ENCODE peak calls at places on chromosome 11, in nine cellular contexts. H is lower leg skin, O is fibroblast of villous mesenchyme, R is IMR-90, A is body of pancreas, S is lung, T is fibroblast of pulmonary artery, E is DND-41, B is left lung. M is an unnamed sample.

GRCh38 chr11:71485063-71485399 is 32.0 kb downstream of the NADSYN1 start:
- DNase-seq in H (no peak), O (no peak), R (no peak), A (no peak), S (no peak), T (no peak), E (no peak), B (no peak), M (no peak)

GRCh38 chr11:27596388-27596787 is 89.8 kb upstream of the LIN7C start:
- DNase-seq in H (no peak), O (no peak), R (no peak), A (no peak), S (no peak), T (no peak), E (no peak), B (no peak), M (no peak)

GRCh38 chr11:2196970-2197770 is 25.6 kb upstream of the TH start:
- DNase-seq in H (peak), O (peak), R (peak), A (peak), S (peak), T (peak), E (peak), B (peak), M (peak)

GRCh38 chr11:69320756-69321741 is 27.1 kb downstream of the MYEOV start:
- DNase-seq in H (no peak), O (peak), R (peak), A (no peak), S (no peak), T (no peak), E (no peak), B (no peak), M (peak)

GRCh38 chr11:6991227-6991626 is 28.9 kb downstream of the ZNF214 start:
- DNase-seq in H (no peak), O (no peak), R (no peak), A (no peak), S (no peak), T (no peak), E (no peak), B (peak), M (no peak)

GRCh38 chr11:96337541-96338530 is 5.2 kb downstream of the MAML2 start:
- DNase-seq in H (no peak), O (peak), R (peak), A (peak), S (no peak), T (peak), E (no peak), B (no peak), M (peak)

GRCh38 chr11:35151241-35151640 is 12.3 kb downstream of the CD44 start:
- DNase-seq in H (no peak), O (no peak), R (no peak), A (no peak), S (no peak), T (no peak), E (no peak), B (no peak), M (no peak)

GRCh38 chr11:129625930-129626329 is 189.7 kb upstream of the TMEM45B start:
- DNase-seq in H (no peak), O (no peak), R (no peak), A (no peak), S (no peak), T (no peak), E (no peak), B (no peak), M (no peak)

GRCh38 chr11:95556011-95556341 is 233.6 kb downstream of the FAM76B start:
- DNase-seq in H (no peak), O (no peak), R (no peak), A (no peak), S (no peak), T (no peak), E (no peak), B (no peak), M (no peak)

GRCh38 chr11:123429336-123429735 is 733 bp upstream of the GRAMD1B start:
- DNase-seq in H (no peak), O (no peak), R (peak), A (no peak), S (no peak), T (no peak), E (no peak), B (no peak), M (peak)

GRCh38 chr11:92123540-92123939 is 101.1 kb upstream of the FAT3 start:
- DNase-seq in H (no peak), O (peak), R (peak), A (no peak), S (no peak), T (peak), E (no peak), B (no peak), M (peak)

GRCh38 chr11:133711545-133711944 is 133.8 kb downstream of the SPATA19 start:
- DNase-seq in H (no peak), O (no peak), R (no peak), A (no peak), S (no peak), T (no peak), E (no peak), B (no peak), M (no peak)

GRCh38 chr11:120061761-120062560 is 76.0 kb downstream of the TRIM29 start:
- DNase-seq in H (no peak), O (peak), R (no peak), A (no peak), S (no peak), T (no peak), E (no peak), B (no peak), M (no peak)

GRCh38 chr11:123321641-123322040 is 108.4 kb upstream of the GRAMD1B start:
- DNase-seq in H (no peak), O (no peak), R (no peak), A (no peak), S (no peak), T (no peak), E (no peak), B (no peak), M (no peak)

GRCh38 chr11:11569936-11570491 is 51.8 kb downstream of the GALNT18 start:
- DNase-seq in H (peak), O (peak), R (no peak), A (peak), S (peak), T (peak), E (no peak), B (peak), M (no peak)

DNA sequence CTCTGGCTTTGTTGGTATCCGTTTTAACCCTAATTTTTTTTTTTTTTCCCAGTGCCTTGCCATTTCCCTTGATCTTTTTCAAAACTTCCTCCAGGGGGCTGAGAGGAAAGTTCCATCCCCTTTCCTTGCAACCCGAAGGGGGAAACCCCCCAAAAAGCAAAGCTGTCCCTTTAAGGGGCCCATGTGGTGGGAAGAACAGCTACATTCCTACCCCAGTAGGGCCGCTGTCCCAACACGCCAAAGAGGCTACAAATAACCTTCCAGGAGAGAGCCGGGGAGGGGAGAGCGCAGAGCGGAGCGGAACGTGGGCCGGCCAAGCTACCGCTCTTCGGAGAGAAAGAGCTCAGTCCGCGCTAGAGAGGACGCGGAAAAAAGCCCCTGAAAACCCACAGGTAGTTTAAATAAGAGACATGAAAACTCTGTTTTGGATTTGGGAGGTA is 1.7 kb downstream of the LRP4 start:
- DNase-seq in H (no peak), O (peak), R (peak), A (peak), S (no peak), T (peak), E (no peak), B (peak), M (peak)
- H3K4me3 ChIP-seq in H (peak), O (peak), R (peak), A (no peak), S (no peak), T (peak), E (no peak), B (peak), M (peak)

GRCh38 chr11:77126861-77127673 is 979 bp upstream of the MYO7A start:
- DNase-seq in H (no peak), O (peak), R (peak), A (peak), S (no peak), T (peak), E (peak), B (peak), M (peak)
- TF ChIP-seq CTCF in H (peak), O (peak), R (peak), A (peak), S (peak), T (peak), E (peak), B (peak), M (peak)

GRCh38 chr11:14347991-14348390 is 11.0 kb downstream of the RRAS2 start:
- DNase-seq in H (no peak), O (no peak), R (no peak), A (no peak), S (no peak), T (no peak), E (no peak), B (no peak), M (no peak)
- H3K4me3 ChIP-seq in H (no peak), O (no peak), R (no peak), A (no peak), S (no peak), T (no peak), E (no peak), B (no peak), M (no peak)

GRCh38 chr11:61895046-61895717 is 3.8 kb upstream of the FADS3 start:
- DNase-seq in H (no peak), O (peak), R (no peak), A (no peak), S (no peak), T (no peak), E (no peak), B (no peak), M (no peak)

GRCh38 chr11:61897387-61898246 is 6.3 kb upstream of the FADS3 start:
- DNase-seq in H (peak), O (peak), R (peak), A (peak), S (peak), T (peak), E (peak), B (peak), M (peak)

GRCh38 chr11:61898247-61898582 is 6.9 kb upstream of the FADS3 start:
- DNase-seq in H (no peak), O (no peak), R (no peak), A (no peak), S (no peak), T (no peak), E (no peak), B (no peak), M (no peak)

GRCh38 chr11:61895718-61896059 is 4.3 kb upstream of the FADS3 start:
- DNase-seq in H (no peak), O (no peak), R (no peak), A (no peak), S (no peak), T (no peak), E (no peak), B (no peak), M (no peak)

DNA sequence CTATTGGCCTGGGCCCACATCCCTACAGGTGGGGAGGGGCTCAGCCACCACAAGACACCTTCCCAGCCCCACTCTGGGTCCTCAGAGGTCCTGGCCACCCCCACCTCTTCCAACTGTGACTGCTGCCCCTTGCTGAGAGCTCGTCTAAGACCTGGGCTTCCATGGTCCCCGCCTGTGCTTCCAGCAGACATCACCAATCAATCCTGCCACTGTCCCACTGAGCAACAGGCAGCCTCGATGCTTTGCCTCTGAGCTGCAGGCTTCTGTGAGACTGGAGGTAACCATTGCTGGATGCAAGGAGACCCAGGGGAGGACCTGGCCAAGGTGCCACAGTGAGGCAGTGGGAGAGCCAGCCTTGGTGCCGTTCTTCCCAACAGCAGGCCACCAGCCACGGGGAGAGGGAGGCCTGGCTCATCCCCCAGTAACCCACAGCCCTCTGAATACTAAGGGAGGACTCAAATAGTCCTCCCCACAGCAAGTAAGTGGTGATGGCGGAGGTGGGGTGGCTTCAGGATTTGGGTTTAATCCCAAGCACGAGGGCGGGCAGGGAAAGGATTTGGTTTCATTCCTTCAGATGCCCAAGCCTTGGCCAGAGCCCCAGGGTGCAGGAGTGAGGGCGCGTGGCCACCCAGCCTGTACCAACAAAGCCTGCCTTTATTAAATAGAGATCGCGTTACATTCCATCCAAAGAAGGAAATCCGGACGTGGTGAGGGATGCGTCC is 5.5 kb upstream of the FADS3 start:
- DNase-seq in H (no peak), O (no peak), R (no peak), A (no peak), S (no peak), T (no peak), E (no peak), B (no peak), M (no peak)
- TF ChIP-seq CTCF in H (no peak), O (no peak), R (no peak), A (no peak), S (no peak), T (no peak), E (no peak), B (no peak), M (no peak)

DNA sequence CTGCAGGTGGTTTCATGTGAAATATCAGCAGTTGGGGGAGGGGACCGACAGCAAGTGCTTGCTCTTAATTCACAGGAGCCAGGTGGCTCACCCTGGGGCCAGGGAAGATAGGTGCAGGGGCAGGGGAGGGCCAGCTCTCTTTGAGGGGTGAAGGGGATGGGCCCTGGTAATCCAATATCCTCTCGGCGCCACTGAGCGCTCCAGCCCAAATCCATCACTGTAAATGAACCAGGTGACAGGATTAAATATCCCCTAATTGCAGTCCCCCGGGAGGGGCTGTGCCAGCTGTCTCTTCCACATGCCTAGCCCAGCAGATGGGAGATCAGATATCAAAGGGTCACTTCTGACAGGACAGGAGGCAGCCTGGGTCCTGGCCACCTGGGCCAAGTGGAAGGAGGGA is 531.8 kb upstream of the CADM1 start:
- DNase-seq in H (no peak), O (no peak), R (no peak), A (no peak), S (no peak), T (no peak), E (no peak), B (no peak), M (no peak)
- H3K4me3 ChIP-seq in H (no peak), O (no peak), R (no peak), A (no peak), S (no peak), T (no peak), E (no peak), B (no peak), M (no peak)

DNA sequence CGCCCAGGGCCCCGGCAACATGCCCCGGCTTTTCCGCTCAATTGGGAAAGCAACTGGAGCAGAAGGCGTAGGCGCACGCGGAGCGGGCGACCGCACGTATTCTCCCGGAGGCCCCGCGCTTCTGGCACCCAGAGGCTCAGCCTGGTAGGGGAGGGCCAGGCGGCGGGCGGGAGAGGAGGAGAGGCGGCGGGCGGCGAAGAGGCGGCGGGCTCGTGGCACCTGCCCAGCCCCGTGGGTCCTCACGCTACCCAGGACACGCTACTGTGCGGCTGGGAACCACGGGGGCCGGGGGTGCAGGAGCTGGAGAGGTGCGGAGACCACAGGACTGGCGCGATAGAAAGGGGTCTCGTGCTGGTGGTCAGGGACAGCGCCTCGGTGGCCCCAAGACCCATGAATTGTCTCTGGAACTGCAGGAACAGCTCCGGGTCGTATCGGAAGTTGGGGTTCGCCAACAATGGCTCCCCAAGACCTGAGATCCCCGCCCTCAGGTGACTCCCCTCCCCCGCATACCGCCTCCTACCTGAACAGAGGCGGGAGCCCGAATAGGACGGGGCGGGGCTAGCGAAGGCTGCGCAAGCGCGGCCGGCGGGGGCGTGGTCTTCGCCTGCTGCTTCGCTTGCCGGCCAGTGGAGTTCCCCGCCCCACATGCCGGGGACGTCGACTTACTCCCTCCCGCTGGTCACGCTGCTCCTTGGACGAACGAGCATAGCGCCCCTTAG is at the start of gene SLC37A4:
- DNase-seq in H (peak), O (peak), R (peak), A (peak), S (peak), T (peak), E (peak), B (peak), M (peak)
- TF ChIP-seq CTCF in H (no peak), O (peak), R (peak), A (no peak), S (peak), T (no peak), E (no peak), B (no peak), M (no peak)

GRCh38 chr11:45285931-45286632 is at the start of gene SYT13:
- DNase-seq in H (no peak), O (no peak), R (no peak), A (peak), S (no peak), T (no peak), E (no peak), B (peak), M (no peak)
- H3K4me3 ChIP-seq in H (no peak), O (no peak), R (no peak), A (peak), S (no peak), T (no peak), E (no peak), B (no peak), M (no peak)

DNA sequence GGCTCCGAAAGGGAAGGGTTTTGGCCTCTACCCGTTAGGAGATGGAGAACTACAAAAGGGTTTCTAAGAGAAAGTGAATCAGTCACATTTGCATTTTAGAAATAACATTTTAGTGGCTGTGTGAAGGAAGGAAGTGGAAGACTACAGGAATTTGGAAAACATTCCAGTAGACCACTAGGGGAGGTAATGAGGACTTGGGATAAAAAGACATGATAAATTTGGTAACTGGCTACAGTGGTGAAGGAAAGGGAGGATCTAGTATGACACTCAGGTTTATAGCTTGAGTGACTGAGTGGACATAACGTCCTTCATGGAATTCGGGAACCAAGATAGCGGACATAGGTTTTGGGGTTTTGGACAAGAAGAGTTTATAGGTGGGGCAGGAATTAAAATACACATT is 7.0 kb upstream of the RRM1 start:
- DNase-seq in H (no peak), O (peak), R (peak), A (no peak), S (no peak), T (no peak), E (no peak), B (no peak), M (peak)
- TF ChIP-seq CTCF in H (no peak), O (peak), R (peak), A (no peak), S (no peak), T (peak), E (no peak), B (no peak), M (peak)

DNA sequence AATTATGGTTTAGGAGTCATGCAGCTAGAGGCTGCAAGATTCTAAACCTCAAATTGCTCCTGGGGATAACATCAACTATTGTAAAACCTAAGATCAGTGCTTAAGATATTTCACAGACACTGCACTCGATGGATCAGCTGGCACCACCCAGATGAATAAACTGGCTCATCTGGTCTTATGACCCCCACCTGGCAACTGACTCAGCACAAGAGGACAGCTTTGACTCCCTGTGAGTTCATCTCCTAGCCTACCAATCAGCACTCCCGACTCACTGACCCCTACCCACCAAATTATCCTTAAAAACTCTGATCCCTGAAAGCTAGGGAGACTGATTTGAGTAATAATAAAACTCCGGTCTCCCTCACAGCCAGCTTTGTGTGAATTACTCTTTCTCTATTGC is 782 bp upstream of the TTC12 start:
- DNase-seq in H (no peak), O (no peak), R (peak), A (no peak), S (no peak), T (no peak), E (no peak), B (no peak), M (no peak)
- H3K4me3 ChIP-seq in H (no peak), O (no peak), R (no peak), A (no peak), S (no peak), T (no peak), E (no peak), B (no peak), M (no peak)

M was measured in astrocyte of the spinal cord.